ENCODE peak calls at places on chromosome 4, in four cellular contexts. Q is K562, I is gastrocnemius medialis, T is fibroblast of lung. F is an unnamed sample.
A peak's percentile ranks its signal among the peaks of the same experiment; 100 is the strongest.

GRCh38 chr4:5960197-5960880 is 57.9 kb downstream of the C4orf50 start:
- DNase-seq in Q (no peak), I (no peak), T (no peak), F (no peak)

GRCh38 chr4:148831945-148832344 is 389.7 kb upstream of the NR3C2 start:
- DNase-seq in T (peak; percentile 91), I (no peak), Q (no peak), F (no peak)

GRCh38 chr4:78002260-78002659 is 54.9 kb upstream of the FRAS1 start:
- DNase-seq in T (peak; percentile 81), I (no peak), Q (no peak), F (no peak)

GRCh38 chr4:5220028-5220427 is 168.7 kb downstream of the STK32B start:
- DNase-seq in T (peak; percentile 31), I (no peak), Q (no peak), F (no peak)

GRCh38 chr4:67234296-67234695 is 311.0 kb downstream of the CENPC start:
- DNase-seq in I (no peak), T (peak; percentile 66), Q (no peak), F (no peak)

GRCh38 chr4:76197971-76198410 is 15.6 kb downstream of the SCARB2 start:
- DNase-seq in T (peak; percentile 89), Q (no peak), I (peak; percentile 53), F (no peak)

GRCh38 chr4:22235798-22236197 is 280.1 kb downstream of the ADGRA3 start:
- DNase-seq in I (no peak), Q (no peak), T (no peak), F (no peak)

GRCh38 chr4:118773082-118773792 is 62.7 kb downstream of the SEC24D start:
- DNase-seq in Q (no peak), I (no peak), T (peak; percentile 47), F (no peak)

GRCh38 chr4:70992354-70992753 is 1.1 kb upstream of the DCK start:
- DNase-seq in I (no peak), T (no peak), Q (no peak), F (no peak)

GRCh38 chr4:101114936-101115372 is 232.4 kb downstream of the PPP3CA start:
- DNase-seq in T (peak; percentile 83), I (no peak), Q (no peak), F (no peak)

GRCh38 chr4:187179086-187180070 is 455.7 kb upstream of the FAT1 start:
- DNase-seq in Q (no peak), T (no peak), I (no peak), F (no peak)

GRCh38 chr4:101022151-101023024 is 324.9 kb downstream of the PPP3CA start:
- DNase-seq in Q (no peak), I (no peak), T (peak; percentile 54), F (no peak)

GRCh38 chr4:147924604-147925412 is 192.9 kb downstream of the ARHGAP10 start:
- DNase-seq in T (peak; percentile 24), I (no peak), Q (no peak), F (no peak)

GRCh38 chr4:44927361-44928061 is 201.2 kb upstream of the GNPDA2 start:
- DNase-seq in Q (peak; percentile 20), T (peak; percentile 2), I (no peak), F (no peak)

GRCh38 chr4:151646322-151646721 is 114.5 kb downstream of the GATB start:
- DNase-seq in T (no peak), Q (no peak), I (no peak), F (no peak)

GRCh38 chr4:78517050-78517652 is 34.4 kb upstream of the ANXA3 start:
- DNase-seq in T (peak; percentile 24), Q (peak; percentile 18), I (no peak), F (no peak)

GRCh38 chr4:7812921-7813320 is 126.7 kb downstream of the AFAP1 start:
- DNase-seq in I (no peak), Q (no peak), T (no peak), F (no peak)

GRCh38 chr4:77153016-77153415 is 4.0 kb upstream of the CCNG2 start:
- DNase-seq in Q (no peak), I (no peak), T (no peak), F (no peak)

GRCh38 chr4:88599714-88600113 is 7.4 kb downstream of the HERC3 start:
- DNase-seq in T (no peak), Q (no peak), I (no peak), F (no peak)
- H3K4me3 ChIP-seq in T (peak overlapping the region; percentile 32), Q (no peak overlapping the region), I (no peak overlapping the region), F (peak overlapping the region; percentile 23)

GRCh38 chr4:185054257-185054656 is 36.0 kb downstream of the HELT start:
- DNase-seq in I (no peak), T (no peak), Q (no peak), F (no peak)
- H3K4me3 ChIP-seq in I (no peak overlapping the region), T (no peak overlapping the region), Q (no peak overlapping the region), F (no peak overlapping the region)

GRCh38 chr4:162163892-162164759 is at the start of gene FSTL5:
- DNase-seq in Q (peak; percentile 1), T (peak; percentile 81), I (no peak), F (no peak)

GRCh38 chr4:162162672-162163071 is 1.1 kb downstream of the FSTL5 start:
- DNase-seq in I (no peak), T (no peak), Q (no peak), F (no peak)

DNA sequence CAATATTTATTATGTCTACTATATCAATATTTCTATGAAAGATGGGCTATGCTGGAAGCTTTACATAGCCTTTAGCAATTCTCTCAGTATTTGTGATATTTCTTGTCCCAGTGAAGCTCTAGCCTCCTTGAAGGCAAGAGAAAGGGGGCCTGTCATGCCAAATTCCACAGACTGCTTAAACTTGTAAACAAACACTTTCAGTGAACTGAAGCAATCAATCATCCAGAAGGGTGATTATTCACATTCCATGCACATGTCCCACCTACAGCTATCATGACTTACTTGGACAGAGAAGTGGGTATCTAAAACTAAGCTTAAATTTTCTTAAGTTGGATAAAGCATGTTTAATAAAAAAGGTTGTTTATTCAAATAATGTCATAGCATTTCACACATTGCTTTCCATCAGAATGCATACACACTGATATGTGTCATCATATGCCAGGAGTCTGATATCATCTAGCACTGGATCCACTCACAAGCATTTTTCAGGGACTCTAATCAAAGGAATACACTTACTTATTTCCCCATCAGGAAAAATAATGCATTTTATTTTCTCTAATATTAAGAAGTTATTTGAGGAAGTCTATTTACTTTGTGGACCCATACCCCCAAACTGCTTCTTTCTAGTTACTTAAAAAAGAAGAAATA is 1.2 kb upstream of the FSTL5 start:
- DNase-seq in I (no peak), Q (no peak), T (peak; percentile 25), F (no peak)
- H3K4me3 ChIP-seq in I (no peak overlapping the region), Q (no peak overlapping the region), T (no peak overlapping the region), F (no peak overlapping the region)

GRCh38 chr4:112297495-112297894 is 326 bp downstream of the ALPK1 start:
- DNase-seq in Q (no peak), T (peak; percentile 3), I (no peak), F (no peak)

GRCh38 chr4:112302320-112303274 is 5.4 kb downstream of the ALPK1 start:
- DNase-seq in I (no peak), T (no peak), Q (no peak), F (no peak)

GRCh38 chr4:112296949-112297483 is at the start of gene ALPK1:
- DNase-seq in I (peak; percentile 7), Q (peak; percentile 17), T (peak; percentile 83), F (no peak)
- H3K4me3 ChIP-seq in I (peak within 1 kb of the TSS; percentile 38), Q (peak within 1 kb of the TSS; percentile 32), T (peak within 1 kb of the TSS; percentile 58), F (peak within 1 kb of the TSS; percentile 35)

GRCh38 chr4:1234296-1234695 is 14.6 kb downstream of the CTBP1 start:
- DNase-seq in T (no peak), Q (no peak), I (no peak), F (no peak)

GRCh38 chr4:1236103-1236641 is 12.8 kb downstream of the CTBP1 start:
- DNase-seq in Q (no peak), I (no peak), T (no peak), F (no peak)

GRCh38 chr4:1233641-1234277 is 15.2 kb downstream of the CTBP1 start:
- DNase-seq in I (no peak), T (no peak), Q (no peak), F (no peak)

GRCh38 chr4:1235381-1236102 is 13.4 kb downstream of the CTBP1 start:
- DNase-seq in T (no peak), I (no peak), Q (no peak), F (no peak)

DNA sequence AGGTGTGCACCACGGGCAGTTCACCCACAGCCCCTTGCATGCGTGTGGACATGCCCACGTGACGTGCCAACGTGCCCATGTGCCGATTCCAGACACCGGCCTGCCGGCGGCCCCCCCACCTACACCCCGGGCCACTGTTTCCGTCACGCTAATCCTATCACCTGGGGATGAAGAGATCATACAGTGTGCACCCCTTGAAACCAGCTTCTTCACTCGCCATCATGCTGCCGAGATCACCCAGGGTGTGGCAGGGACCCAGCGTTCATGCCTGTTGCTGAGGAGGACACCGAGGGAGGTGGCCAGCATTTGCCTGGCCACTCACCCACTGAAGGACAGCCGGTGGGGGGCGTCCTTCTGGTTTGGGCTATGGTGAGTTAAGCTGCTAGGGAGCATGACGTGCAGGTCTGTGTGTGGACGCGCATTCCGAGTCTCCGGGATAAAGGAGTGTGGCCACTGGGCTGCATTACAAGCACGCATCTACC is 14.1 kb downstream of the CTBP1 start:
- DNase-seq in I (no peak), Q (no peak), T (no peak), F (no peak)
- H3K4me3 ChIP-seq in I (no peak overlapping the region), Q (no peak overlapping the region), T (no peak overlapping the region), F (no peak overlapping the region)

DNA sequence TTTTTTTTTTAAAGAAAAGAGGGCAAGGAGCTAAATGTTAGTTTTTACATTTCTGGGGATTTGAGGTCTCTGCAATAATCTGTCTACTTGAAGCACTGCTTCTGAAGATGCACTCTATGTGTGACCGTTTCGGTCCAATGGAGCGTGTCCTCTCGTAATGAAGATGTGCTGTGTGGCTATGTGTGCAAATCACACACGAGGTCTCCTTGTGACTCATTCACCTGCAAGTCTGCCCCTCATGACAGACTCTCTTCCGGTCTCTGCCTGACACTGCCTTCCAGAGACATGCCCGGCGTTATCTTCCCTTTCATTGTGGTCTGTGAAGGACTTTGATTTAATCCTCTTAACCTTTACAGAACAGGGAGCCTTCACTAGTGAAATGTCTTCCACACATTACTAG is 84.3 kb downstream of the TRAM1L1 start:
- DNase-seq in T (no peak), Q (no peak), I (no peak), F (no peak)
- H3K4me3 ChIP-seq in T (no peak overlapping the region), Q (no peak overlapping the region), I (no peak overlapping the region), F (no peak overlapping the region)

GRCh38 chr4:150581206-150581605 is 745 bp upstream of the MAB21L2 start:
- DNase-seq in T (no peak), Q (no peak), I (no peak), F (no peak)

GRCh38 chr4:150582881-150583286 is 933 bp downstream of the MAB21L2 start:
- DNase-seq in I (no peak), Q (no peak), T (peak; percentile 51), F (no peak)

GRCh38 chr4:150580244-150580643 is 1.7 kb upstream of the MAB21L2 start:
- DNase-seq in Q (no peak), T (no peak), I (no peak), F (no peak)

GRCh38 chr4:150582101-150582565 is at the start of gene MAB21L2:
- DNase-seq in Q (no peak), I (no peak), T (peak; percentile 58), F (no peak)

GRCh38 chr4:150581611-150582010 is 340 bp upstream of the MAB21L2 start:
- DNase-seq in I (no peak), Q (no peak), T (peak; percentile 95), F (no peak)
- H3K4me3 ChIP-seq in I (no peak overlapping the region), Q (no peak overlapping the region), T (no peak overlapping the region), F (no peak overlapping the region)